ENCODE peak calls at places on chromosomes 11 and 22, in nine cellular contexts. A, N, C, F, S, H, U, X and D are unnamed samples. For H3K4me1, the result is how much of the 10 kb centered on the place peaks cover.

GRCh38 chr11:79431535-79431934 is 9.3 kb downstream of the TENM4 start:
- DNase-seq in C (no peak), A (no peak), H (no peak), U (no peak), S (no peak), N (no peak), X (no peak), F (no peak), D (no peak)

GRCh38 chr11:11218287-11218986 is 134.6 kb downstream of the CSNK2A3 start:
- DNase-seq in U (no peak), X (peak), H (no peak), A (no peak), S (no peak), C (peak), F (peak), N (no peak), D (no peak)

GRCh38 chr11:27089746-27090145 is 49.1 kb downstream of the BBOX1 start:
- DNase-seq in U (no peak), A (no peak), F (no peak), S (no peak), N (no peak), C (no peak), H (no peak), X (no peak), D (no peak)

GRCh38 chr22:40218152-40218551 is 40.4 kb downstream of the TNRC6B start:
- DNase-seq in C (no peak), X (no peak), H (no peak), N (no peak), U (no peak), A (no peak), S (no peak), F (no peak), D (no peak)

GRCh38 chr11:101003468-101003867 is 126.1 kb downstream of the PGR start:
- DNase-seq in A (no peak), N (no peak), C (no peak), S (no peak), H (peak), F (no peak), U (no peak), X (no peak), D (no peak)

GRCh38 chr11:132311703-132312102 is 941.3 kb downstream of the NTM start:
- DNase-seq in F (no peak), C (no peak), H (no peak), A (no peak), X (no peak), U (no peak), N (no peak), S (no peak), D (no peak)

GRCh38 chr11:112579282-112579681 is 318.6 kb upstream of the PLET1 start:
- DNase-seq in F (no peak), S (no peak), H (no peak), X (no peak), U (no peak), C (no peak), N (no peak), A (no peak), D (no peak)

GRCh38 chr11:27386176-27386575 is 23.2 kb upstream of the CCDC34 start:
- DNase-seq in U (no peak), A (no peak), S (no peak), C (no peak), N (no peak), H (no peak), F (no peak), X (no peak), D (no peak)

GRCh38 chr11:119729581-119730346 is 764 bp upstream of the NECTIN1 start:
- DNase-seq in F (peak), C (peak), X (peak), H (peak), N (peak), U (no peak), S (peak), A (peak), D (peak)

GRCh38 chr11:125223901-125224331 is 59.4 kb downstream of the PKNOX2 start:
- DNase-seq in A (no peak), H (no peak), F (no peak), X (no peak), C (no peak), U (peak), S (no peak), N (no peak), D (no peak)

GRCh38 chr11:85976525-85976924 is 92.4 kb downstream of the PICALM start:
- DNase-seq in F (no peak), U (no peak), N (no peak), H (no peak), X (no peak), S (no peak), C (no peak), A (no peak), D (no peak)

GRCh38 chr11:45930031-45930794 is 7.8 kb downstream of the LARGE2 start:
- DNase-seq in X (peak), C (peak), F (no peak), A (no peak), H (no peak), U (peak), S (no peak), N (peak), D (peak)

GRCh38 chr11:98568011-98568410 is 452.7 kb upstream of the CNTN5 start:
- DNase-seq in A (no peak), X (no peak), S (no peak), C (no peak), F (no peak), H (no peak), N (no peak), U (no peak), D (no peak)

GRCh38 chr11:46315783-46316563 is 31.3 kb upstream of the DGKZ start:
- DNase-seq in H (no peak), U (no peak), N (no peak), X (peak), F (peak), C (no peak), S (no peak), A (no peak), D (no peak)

GRCh38 chr11:77095551-77096490 is 6.8 kb upstream of the OMP start:
- DNase-seq in A (no peak), S (peak), F (peak), U (no peak), H (no peak), N (peak), C (peak), X (peak), D (peak)

GRCh38 chr22:30044369-30044768 is 35.9 kb upstream of the HORMAD2 start:
- DNase-seq in U (no peak), N (no peak), C (peak), H (peak), F (no peak), S (no peak), X (peak), A (no peak), D (no peak)

GRCh38 chr11:65476632-65477270 is 22.1 kb upstream of the MALAT1 start:
- DNase-seq in A (no peak), S (no peak), X (peak), N (peak), F (no peak), H (no peak), U (no peak), C (peak), D (no peak)
- TF ChIP-seq POLR2A in A (no peak), S (no peak), X (no peak), N (no peak), F (no peak), H (no peak), U (no peak), C (no peak), D (no peak)

DNA sequence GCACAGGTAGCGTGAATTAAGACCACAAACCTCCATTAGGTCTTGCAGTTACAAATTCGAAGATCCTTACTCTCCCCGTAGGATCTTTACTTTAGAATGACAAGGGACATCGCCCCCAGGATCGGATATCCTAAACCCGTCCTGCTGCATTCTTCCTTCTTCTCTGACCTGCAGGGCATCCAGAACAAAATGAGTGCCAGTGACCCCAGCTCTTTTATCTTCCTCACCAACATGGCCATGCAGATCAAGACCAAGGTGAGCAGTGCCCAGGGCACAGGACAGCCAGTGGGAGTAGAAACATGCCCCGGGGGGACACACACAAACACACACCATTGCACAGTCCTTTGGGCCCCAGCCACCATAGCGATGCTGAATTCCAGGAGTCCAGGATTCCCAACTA is 42.6 kb upstream of the MPEG1 start:
- DNase-seq in N (no peak), H (no peak), A (no peak), S (no peak), U (no peak), C (no peak), X (no peak), F (no peak), D (no peak)
- H3K27ac ChIP-seq in N (no peak), H (no peak), A (no peak), S (no peak), U (no peak), C (no peak), X (no peak), F (no peak), D (no peak)

DNA sequence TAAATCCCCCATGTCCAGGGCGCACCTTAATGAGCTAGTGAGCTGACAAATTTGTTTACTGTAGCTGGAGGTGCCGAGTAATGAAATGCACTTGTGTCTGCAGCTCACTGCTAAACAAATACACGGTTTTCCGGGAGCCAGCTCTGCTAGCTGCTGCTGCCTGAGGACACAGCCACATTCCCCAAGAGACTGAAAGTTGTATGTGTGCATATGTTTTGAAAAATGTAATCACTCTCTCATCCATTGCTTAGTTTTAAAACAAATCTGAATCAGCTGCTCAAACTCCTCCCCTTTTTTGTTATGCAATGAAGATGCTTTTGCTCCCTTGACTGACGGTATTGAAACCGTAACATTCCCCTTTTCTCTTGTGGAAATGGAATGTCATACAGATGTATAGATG is 62.4 kb upstream of the NNMT start:
- DNase-seq in X (no peak), A (no peak), U (no peak), S (no peak), N (no peak), F (no peak), C (no peak), H (no peak), D (no peak)
- H3K4me1 ChIP-seq in X (half or more), A (under half), U (half or more), S (under half), N (under half), F (under half), C (under half), H (under half), D (under half)

GRCh38 chr11:122898799-122899198 is 16.2 kb downstream of the JHY start:
- DNase-seq in H (no peak), X (no peak), F (no peak), N (no peak), S (no peak), A (no peak), C (no peak), U (no peak), D (no peak)

GRCh38 chr11:122895591-122895990 is 13.0 kb downstream of the JHY start:
- DNase-seq in X (no peak), A (no peak), N (no peak), C (no peak), H (no peak), U (no peak), S (no peak), F (no peak), D (no peak)

GRCh38 chr11:122888162-122888561 is 5.6 kb downstream of the JHY start:
- DNase-seq in U (no peak), S (no peak), C (no peak), N (no peak), A (no peak), F (no peak), X (no peak), H (no peak), D (no peak)

GRCh38 chr11:122897606-122898210 is 15.1 kb downstream of the JHY start:
- DNase-seq in C (no peak), U (no peak), S (no peak), N (no peak), F (no peak), H (no peak), A (no peak), X (no peak), D (no peak)

GRCh38 chr11:122893131-122893530 is 10.6 kb downstream of the JHY start:
- DNase-seq in S (no peak), A (no peak), X (no peak), F (no peak), U (no peak), H (no peak), C (no peak), N (no peak), D (no peak)
- TF ChIP-seq POLR2A in S (no peak), A (no peak), X (no peak), F (no peak), U (no peak), H (no peak), C (no peak), N (no peak), D (no peak)

GRCh38 chr11:44307340-44308099 is 2.4 kb downstream of the ALX4 start:
- DNase-seq in F (no peak), N (no peak), S (no peak), X (no peak), H (no peak), C (no peak), U (no peak), A (no peak), D (no peak)
- H3K27ac ChIP-seq in F (no peak), N (no peak), S (no peak), X (no peak), H (no peak), C (no peak), U (no peak), A (no peak), D (no peak)

GRCh38 chr11:66349084-66349386 is 1.6 kb upstream of the B4GAT1 start:
- DNase-seq in A (no peak), F (no peak), N (no peak), H (no peak), S (no peak), X (no peak), C (no peak), U (no peak), D (no peak)
- H3K4me1 ChIP-seq in A (under half), F (under half), N (under half), H (under half), S (half or more), X (half or more), C (under half), U (under half), D (under half)

GRCh38 chr11:89660234-89660633 is 49.9 kb upstream of the TRIM77 start:
- DNase-seq in U (no peak), S (no peak), A (no peak), H (no peak), C (no peak), F (no peak), X (no peak), N (no peak), D (no peak)
- TF ChIP-seq POLR2A in U (no peak), S (no peak), A (no peak), H (no peak), C (no peak), F (no peak), X (no peak), N (no peak), D (no peak)

GRCh38 chr11:118605116-118605867 is 2.1 kb upstream of the PHLDB1 start:
- DNase-seq in X (peak), U (no peak), S (no peak), F (peak), A (peak), H (no peak), N (peak), C (peak), D (peak)
- H3K27ac ChIP-seq in X (peak), U (peak), S (peak), F (peak), A (peak), H (no peak), N (peak), C (peak), D (peak)